ENCODE peak calls at places on chromosomes 5 and 9, in seven cellular contexts. One of them, this sample, is unnamed.

GRCh38 chr5:127358274-127358673 is 67.7 kb downstream of the MEGF10 start:
- DNase-seq in nucleus accumbens: no peak
- DNase-seq in CD8-positive, alpha-beta T cell: no peak
- DNase-seq in choroid plexus epithelial cell: peak; percentile 56
- DNase-seq in posterior vena cava: no peak
- DNase-seq in ACHN: no peak
- DNase-seq in activated naive CD4-positive, alpha-beta T cell treated with anti-CD3 and anti-CD28 coated beads, Interleukin-2, amount 50 U/mL, for 72 hours: no peak
- DNase-seq in this sample: no peak

GRCh38 chr9:33135086-33135958 is 31.8 kb downstream of the B4GALT1 start:
- DNase-seq in nucleus accumbens: no peak
- DNase-seq in CD8-positive, alpha-beta T cell: no peak
- DNase-seq in choroid plexus epithelial cell: peak; percentile 32
- DNase-seq in posterior vena cava: peak; percentile 65
- DNase-seq in ACHN: no peak
- DNase-seq in activated naive CD4-positive, alpha-beta T cell treated with anti-CD3 and anti-CD28 coated beads, Interleukin-2, amount 50 U/mL, for 72 hours: no peak
- DNase-seq in this sample: no peak

GRCh38 chr9:76667521-76667957 is 96.7 kb upstream of the PCA3 start:
- DNase-seq in nucleus accumbens: no peak
- DNase-seq in CD8-positive, alpha-beta T cell: no peak
- DNase-seq in choroid plexus epithelial cell: peak; percentile 69
- DNase-seq in posterior vena cava: no peak
- DNase-seq in ACHN: no peak
- DNase-seq in activated naive CD4-positive, alpha-beta T cell treated with anti-CD3 and anti-CD28 coated beads, Interleukin-2, amount 50 U/mL, for 72 hours: no peak
- DNase-seq in this sample: no peak

GRCh38 chr9:134620751-134621557 is 20.6 kb upstream of the COL5A1 start:
- DNase-seq in nucleus accumbens: no peak
- DNase-seq in CD8-positive, alpha-beta T cell: no peak
- DNase-seq in choroid plexus epithelial cell: no peak
- DNase-seq in posterior vena cava: peak; percentile 75
- DNase-seq in ACHN: no peak
- DNase-seq in activated naive CD4-positive, alpha-beta T cell treated with anti-CD3 and anti-CD28 coated beads, Interleukin-2, amount 50 U/mL, for 72 hours: no peak
- DNase-seq in this sample: peak; percentile 0

GRCh38 chr5:159605585-159605984 is 275.3 kb upstream of the IL12B start:
- DNase-seq in nucleus accumbens: no peak
- DNase-seq in CD8-positive, alpha-beta T cell: no peak
- DNase-seq in choroid plexus epithelial cell: peak; percentile 79
- DNase-seq in posterior vena cava: no peak
- DNase-seq in ACHN: no peak
- DNase-seq in activated naive CD4-positive, alpha-beta T cell treated with anti-CD3 and anti-CD28 coated beads, Interleukin-2, amount 50 U/mL, for 72 hours: no peak
- DNase-seq in this sample: no peak

GRCh38 chr9:119556129-119556875 is 187.1 kb upstream of the BRINP1 start:
- DNase-seq in nucleus accumbens: peak; percentile 31
- DNase-seq in CD8-positive, alpha-beta T cell: peak; percentile 2
- DNase-seq in choroid plexus epithelial cell: peak; percentile 68
- DNase-seq in posterior vena cava: peak; percentile 92
- DNase-seq in ACHN: peak; percentile 51
- DNase-seq in activated naive CD4-positive, alpha-beta T cell treated with anti-CD3 and anti-CD28 coated beads, Interleukin-2, amount 50 U/mL, for 72 hours: peak; percentile 62
- DNase-seq in this sample: peak; percentile 16

GRCh38 chr5:39192449-39193160 is 26.8 kb downstream of the FYB1 start:
- DNase-seq in nucleus accumbens: no peak
- DNase-seq in CD8-positive, alpha-beta T cell: no peak
- DNase-seq in choroid plexus epithelial cell: no peak
- DNase-seq in posterior vena cava: no peak
- DNase-seq in ACHN: no peak
- DNase-seq in activated naive CD4-positive, alpha-beta T cell treated with anti-CD3 and anti-CD28 coated beads, Interleukin-2, amount 50 U/mL, for 72 hours: no peak
- DNase-seq in this sample: no peak

GRCh38 chr5:106875591-106876297 is 795.0 kb downstream of the EFNA5 start:
- DNase-seq in nucleus accumbens: no peak
- DNase-seq in CD8-positive, alpha-beta T cell: no peak
- DNase-seq in choroid plexus epithelial cell: peak; percentile 57
- DNase-seq in posterior vena cava: no peak
- DNase-seq in ACHN: peak; percentile 4
- DNase-seq in activated naive CD4-positive, alpha-beta T cell treated with anti-CD3 and anti-CD28 coated beads, Interleukin-2, amount 50 U/mL, for 72 hours: peak; percentile 14
- DNase-seq in this sample: no peak

GRCh38 chr9:113844466-113844865 is 31.6 kb upstream of the ZNF618 start:
- DNase-seq in nucleus accumbens: no peak
- DNase-seq in CD8-positive, alpha-beta T cell: no peak
- DNase-seq in choroid plexus epithelial cell: no peak
- DNase-seq in posterior vena cava: no peak
- DNase-seq in ACHN: no peak
- DNase-seq in activated naive CD4-positive, alpha-beta T cell treated with anti-CD3 and anti-CD28 coated beads, Interleukin-2, amount 50 U/mL, for 72 hours: no peak
- DNase-seq in this sample: no peak

GRCh38 chr5:69078921-69079537 is 14.8 kb upstream of the SLC30A5 start:
- DNase-seq in nucleus accumbens: no peak
- DNase-seq in CD8-positive, alpha-beta T cell: no peak
- DNase-seq in choroid plexus epithelial cell: no peak
- DNase-seq in posterior vena cava: no peak
- DNase-seq in ACHN: no peak
- DNase-seq in activated naive CD4-positive, alpha-beta T cell treated with anti-CD3 and anti-CD28 coated beads, Interleukin-2, amount 50 U/mL, for 72 hours: no peak
- DNase-seq in this sample: no peak

GRCh38 chr9:110769667-110770066 is 101.1 kb downstream of the MUSK start:
- DNase-seq in nucleus accumbens: no peak
- DNase-seq in CD8-positive, alpha-beta T cell: no peak
- DNase-seq in choroid plexus epithelial cell: peak; percentile 37
- DNase-seq in posterior vena cava: no peak
- DNase-seq in ACHN: no peak
- DNase-seq in activated naive CD4-positive, alpha-beta T cell treated with anti-CD3 and anti-CD28 coated beads, Interleukin-2, amount 50 U/mL, for 72 hours: no peak
- DNase-seq in this sample: no peak